ENCODE peak calls at places on chromosomes 13 and 19, in four cellular contexts. C, D, H and M are unnamed samples.

GRCh38 chr13:29918845-29919244 is 68.4 kb upstream of the UBL3 start:
- DNase-seq in D (no peak), H (no peak), C (peak), M (no peak)

GRCh38 chr13:110616103-110617101 is 1.1 kb downstream of the NAXD start:
- DNase-seq in D (no peak), C (no peak), H (peak), M (no peak)

GRCh38 chr13:78376822-78377221 is 226.5 kb downstream of the POU4F1 start:
- DNase-seq in D (no peak), C (no peak), H (no peak), M (no peak)

GRCh38 chr19:16199275-16199932 is 1.7 kb downstream of the AP1M1 start:
- DNase-seq in D (no peak), C (no peak), H (no peak), M (no peak)

GRCh38 chr19:32650671-32651070 is 24.3 kb downstream of the ANKRD27 start:
- DNase-seq in C (no peak), D (no peak), H (no peak), M (no peak)

GRCh38 chr13:30373727-30374126 is 48.6 kb upstream of the UBE2L5 start:
- DNase-seq in C (no peak), H (no peak), D (no peak), M (no peak)

GRCh38 chr19:46426506-46427162 is 2.1 kb downstream of the PNMA8C start:
- DNase-seq in C (no peak), H (peak), D (peak), M (peak)

GRCh38 chr19:20503536-20503935 is 62.0 kb downstream of the ZNF737 start:
- DNase-seq in H (no peak), D (no peak), C (peak), M (peak)

GRCh38 chr13:43268632-43269031 is 245.2 kb downstream of the DNAJC15 start:
- DNase-seq in C (no peak), H (no peak), D (no peak), M (no peak)

GRCh38 chr13:94352057-94352456 is 127.4 kb downstream of the DCT start:
- DNase-seq in C (no peak), H (no peak), D (no peak), M (no peak)

GRCh38 chr19:41893899-41894298 is 10.9 kb downstream of the ARHGEF1 start:
- DNase-seq in C (no peak), H (no peak), D (no peak), M (no peak)

GRCh38 chr13:109274188-109274821 is 512.1 kb downstream of the IRS2 start:
- DNase-seq in H (no peak), D (no peak), C (peak), M (no peak)

GRCh38 chr19:28020631-28021315 is 1192.2 kb downstream of the UQCRFS1 start:
- DNase-seq in C (no peak), D (no peak), H (no peak), M (no peak)

GRCh38 chr13:32391101-32391620 is 36.8 kb downstream of the N4BP2L1 start:
- DNase-seq in H (no peak), D (no peak), C (no peak), M (no peak)

GRCh38 chr13:30151398-30151797 is 156.0 kb downstream of the KATNAL1 start:
- DNase-seq in H (no peak), C (no peak), D (no peak), M (no peak)

GRCh38 chr13:22967669-22968068 is 213.1 kb upstream of the SGCG start:
- DNase-seq in D (no peak), H (no peak), C (no peak), M (no peak)